ENCODE peak calls at places on chromosomes 2 and 18, in five cellular contexts. One of them, this sample, is unnamed.

GRCh38 chr2:53782681-53783080 is 4.1 kb downstream of the ASB3 start:
- DNase-seq in SK-N-SH: no peak
- DNase-seq in H7: no peak
- DNase-seq in NCI-H1092: no peak
- DNase-seq in GDM1: no peak
- DNase-seq in this sample: no peak

GRCh38 chr2:121386707-121387106 is 101.7 kb upstream of the TFCP2L1 start:
- DNase-seq in SK-N-SH: no peak
- DNase-seq in H7: no peak
- DNase-seq in NCI-H1092: no peak
- DNase-seq in GDM1: no peak
- DNase-seq in this sample: no peak

GRCh38 chr18:67410671-67411070 is 105.8 kb downstream of the DSEL start:
- DNase-seq in SK-N-SH: no peak
- DNase-seq in H7: no peak
- DNase-seq in NCI-H1092: no peak
- DNase-seq in GDM1: no peak
- DNase-seq in this sample: no peak

GRCh38 chr2:11097038-11097720 is 58.1 kb upstream of the SLC66A3 start:
- DNase-seq in SK-N-SH: no peak
- DNase-seq in H7: no peak
- DNase-seq in NCI-H1092: no peak
- DNase-seq in GDM1: no peak
- DNase-seq in this sample: no peak

GRCh38 chr2:169511818-169512217 is 2.3 kb downstream of the KLHL41 start:
- DNase-seq in SK-N-SH: no peak
- DNase-seq in H7: no peak
- DNase-seq in NCI-H1092: no peak
- DNase-seq in GDM1: no peak
- DNase-seq in this sample: no peak

GRCh38 chr2:62054029-62054791 is 141.7 kb upstream of the B3GNT2 start:
- DNase-seq in SK-N-SH: no peak
- DNase-seq in H7: no peak
- DNase-seq in NCI-H1092: no peak
- DNase-seq in GDM1: no peak
- DNase-seq in this sample: no peak

GRCh38 chr2:217335341-217335966 is 475.6 kb upstream of the TNP1 start:
- DNase-seq in SK-N-SH: no peak
- DNase-seq in H7: no peak
- DNase-seq in NCI-H1092: no peak
- DNase-seq in GDM1: no peak
- DNase-seq in this sample: no peak

GRCh38 chr2:203909192-203909945 is 27.2 kb upstream of the ICOS start:
- DNase-seq in SK-N-SH: peak
- DNase-seq in H7: peak
- DNase-seq in NCI-H1092: no peak
- DNase-seq in GDM1: no peak
- DNase-seq in this sample: peak

GRCh38 chr2:181575650-181576025 is 81.3 kb downstream of the CERKL start:
- DNase-seq in SK-N-SH: no peak
- DNase-seq in H7: no peak
- DNase-seq in NCI-H1092: no peak
- DNase-seq in GDM1: peak
- DNase-seq in this sample: no peak

GRCh38 chr2:75570024-75570947 is 9.5 kb upstream of the EVA1A start:
- DNase-seq in SK-N-SH: no peak
- DNase-seq in H7: no peak
- DNase-seq in NCI-H1092: no peak
- DNase-seq in GDM1: no peak
- DNase-seq in this sample: no peak

This sample was measured in retina.